ENCODE peak calls at places on chromosome 4, in four cellular contexts. K is fibroblast of pulmonary artery, Q is spleen, R is heart right ventricle. V is an unnamed sample.

GRCh38 chr4:113300384-113301011 is 251.0 kb downstream of the ANK2 start:
- DNase-seq in K (peak; percentile 99), Q (no peak), R (no peak), V (peak; percentile 76)

GRCh38 chr4:163666335-163666888 is 171.9 kb downstream of the TMA16 start:
- DNase-seq in K (no peak), R (no peak), Q (no peak), V (no peak)

GRCh38 chr4:175385797-175386196 is 426.3 kb downstream of the GPM6A start:
- DNase-seq in R (no peak), K (peak; percentile 12), Q (no peak), V (peak; percentile 2)

GRCh38 chr4:86967061-86967460 is 32.2 kb downstream of the AFF1 start:
- DNase-seq in Q (no peak), R (no peak), K (no peak), V (no peak)

GRCh38 chr4:152100378-152101201 is 339.8 kb upstream of the GATB start:
- DNase-seq in K (no peak), Q (peak; percentile 84), R (no peak), V (no peak)

GRCh38 chr4:117893207-117893606 is 141.1 kb upstream of the NDST3 start:
- DNase-seq in R (no peak), K (no peak), Q (no peak), V (no peak)

GRCh38 chr4:69823481-69824186 is 36.3 kb downstream of the SULT1E1 start:
- DNase-seq in Q (peak; percentile 73), K (peak; percentile 71), R (no peak), V (no peak)

GRCh38 chr4:141548791-141549190 is 87.6 kb upstream of the IL15 start:
- DNase-seq in K (no peak), R (no peak), Q (no peak), V (peak; percentile 53)

GRCh38 chr4:6250235-6250983 is 19.2 kb upstream of the WFS1 start:
- DNase-seq in K (peak; percentile 80), R (no peak), Q (peak; percentile 51), V (peak; percentile 69)

DNA sequence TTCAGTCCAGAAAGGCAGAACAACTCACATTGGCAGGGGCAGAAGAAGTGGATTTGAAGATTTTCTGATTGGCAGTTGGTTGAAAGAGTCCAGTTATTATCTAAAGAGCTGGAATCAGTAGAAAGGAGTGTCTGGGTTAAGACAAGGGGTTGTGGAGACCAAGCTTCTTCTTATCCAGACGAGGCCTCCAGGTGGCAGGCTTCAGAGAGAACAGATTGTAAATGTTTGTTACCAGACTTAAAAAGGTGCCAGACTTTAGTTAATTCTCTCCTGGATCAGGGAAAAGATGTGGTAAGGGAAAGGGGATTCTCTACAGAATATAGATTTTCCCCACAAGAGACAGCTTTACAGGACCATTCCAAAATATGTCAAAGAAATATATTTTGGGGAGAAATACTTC is 36.7 kb upstream of the TLR3 start:
- DNase-seq in K (no peak), Q (no peak), R (no peak), V (no peak)
- TF ChIP-seq CTCF in K (peak; percentile 23), Q (no peak), R (no peak), V (peak; percentile 14)

DNA sequence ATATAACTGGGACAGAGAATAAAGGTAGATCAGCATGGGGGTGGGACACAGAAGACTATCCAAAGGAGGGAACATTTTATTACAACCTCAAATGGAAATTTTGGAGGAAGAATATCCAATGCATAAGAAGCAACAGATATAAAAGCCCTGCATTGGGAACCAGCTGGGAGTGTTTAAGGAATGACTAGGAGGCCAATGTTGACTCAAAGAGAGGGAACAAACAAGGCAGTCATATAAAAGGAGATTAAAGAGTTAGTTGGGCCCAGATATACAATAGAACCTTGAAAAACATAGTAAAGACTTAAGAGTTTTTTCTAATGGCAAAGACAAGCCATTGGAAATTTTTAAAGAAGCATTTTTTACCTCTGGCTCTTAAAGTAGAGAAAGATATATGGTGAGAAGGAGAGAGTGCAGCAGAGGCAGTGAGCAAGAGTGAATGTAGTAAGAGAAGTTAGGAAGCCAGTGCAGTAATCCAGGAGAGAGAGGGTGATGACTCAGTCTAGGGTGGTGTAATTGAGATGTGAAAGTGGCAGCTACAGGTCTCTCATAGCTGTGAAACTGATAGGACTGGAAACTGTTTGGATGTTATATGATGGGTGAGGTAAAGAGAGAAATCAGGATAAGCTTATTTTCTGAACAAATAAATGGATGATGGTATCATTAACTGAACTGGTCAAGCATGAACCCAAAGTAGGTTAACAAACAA is 182.2 kb upstream of the ATOH1 start:
- DNase-seq in Q (no peak), R (no peak), K (no peak), V (no peak)
- H3K4me3 ChIP-seq in Q (no peak overlapping the region), R (no peak overlapping the region), K (no peak overlapping the region), V (no peak overlapping the region)

GRCh38 chr4:143585548-143585947 is 72.0 kb downstream of the SMARCA5 start:
- DNase-seq in R (no peak), Q (no peak), K (no peak), V (no peak)

GRCh38 chr4:143586080-143586479 is 72.6 kb downstream of the SMARCA5 start:
- DNase-seq in R (no peak), Q (no peak), K (peak; percentile 88), V (peak; percentile 51)

GRCh38 chr4:143587703-143588102 is 74.2 kb downstream of the SMARCA5 start:
- DNase-seq in K (peak; percentile 42), Q (no peak), R (no peak), V (no peak)
- TF ChIP-seq CTCF in K (no peak), Q (no peak), R (no peak), V (no peak)

DNA sequence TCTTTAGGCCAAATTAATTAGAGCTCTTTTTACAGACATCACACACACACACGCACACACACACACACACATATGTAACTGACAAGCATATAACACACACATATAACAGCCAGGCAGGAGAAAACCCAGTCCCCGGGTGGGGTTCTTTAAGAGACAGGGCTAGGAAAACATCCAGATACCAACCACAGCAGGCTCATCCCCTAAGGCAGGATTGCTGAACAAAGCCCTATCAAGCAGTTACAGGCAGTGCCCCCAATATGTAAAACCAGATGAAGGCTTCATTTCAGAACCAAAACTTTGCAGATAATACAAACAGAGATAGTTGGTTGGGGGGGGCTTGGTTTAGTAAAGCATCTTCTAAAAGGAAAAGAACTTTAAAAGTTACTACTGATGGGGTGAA is 18.0 kb upstream of the FAM47E start:
- DNase-seq in Q (no peak), R (no peak), K (no peak), V (no peak)
- H3K4me3 ChIP-seq in Q (no peak overlapping the region), R (peak overlapping the region; percentile 48), K (no peak overlapping the region), V (peak overlapping the region; percentile 58)

V was measured in fibroblast of villous mesenchyme.